ENCODE peak calls at places on chromosomes 2 and 18, in seven cellular contexts. C is CD8-positive, alpha-beta T cell; D is AG04449; T is OCI-LY7; F is fibroblast of lung; N is neuronal stem cell; J is cardiac fibroblast. O is an unnamed sample.
A peak's percentile ranks its signal among the peaks of the same experiment; 100 is the strongest.

GRCh38 chr2:64487256-64488049 is 33.5 kb downstream of the LGALSL start:
- DNase-seq in C (no peak), J (no peak), N (no peak), F (no peak), D (no peak), T (peak; percentile 36), O (no peak)

GRCh38 chr2:161946489-161947107 is 127.4 kb downstream of the DPP4 start:
- DNase-seq in C (no peak), J (peak; percentile 66), N (peak; percentile 12), T (peak; percentile 17), D (no peak), F (peak; percentile 15), O (peak; percentile 18)

GRCh38 chr2:234175649-234176048 is 125.1 kb downstream of the SPP2 start:
- DNase-seq in N (no peak), T (no peak), F (no peak), D (no peak), J (no peak), C (no peak), O (no peak)

GRCh38 chr2:75751360-75751759 is 40.6 kb upstream of the GCFC2 start:
- DNase-seq in T (no peak), C (no peak), D (no peak), F (no peak), N (no peak), J (no peak), O (no peak)

GRCh38 chr2:47312504-47312875 is 90.5 kb upstream of the MSH2 start:
- DNase-seq in D (no peak), F (no peak), N (no peak), J (no peak), T (no peak), C (no peak), O (no peak)

GRCh38 chr2:69196327-69197117 is 183.5 kb downstream of the ANTXR1 start:
- DNase-seq in N (no peak), F (peak; percentile 89), T (no peak), C (no peak), D (peak; percentile 99), J (peak; percentile 85), O (no peak)

GRCh38 chr2:63865159-63865799 is 23.6 kb downstream of the UGP2 start:
- DNase-seq in F (no peak), J (peak; percentile 36), D (no peak), N (no peak), C (no peak), T (no peak), O (no peak)

GRCh38 chr18:40676676-40677075 is 1278.4 kb upstream of the PIK3C3 start:
- DNase-seq in C (no peak), J (peak; percentile 46), F (peak; percentile 36), N (no peak), D (no peak), T (no peak), O (no peak)

GRCh38 chr18:78913830-78914585 is 65.6 kb upstream of the SALL3 start:
- DNase-seq in N (no peak), F (no peak), T (no peak), D (no peak), C (no peak), J (no peak), O (no peak)

GRCh38 chr2:208542465-208543041 is 136.0 kb downstream of the PTH2R start:
- DNase-seq in D (no peak), N (no peak), T (no peak), C (no peak), J (no peak), F (no peak), O (no peak)
- H3K4me3 ChIP-seq in D (no peak overlapping the region), N (no peak overlapping the region), T (no peak overlapping the region), C (no peak overlapping the region), J (no peak overlapping the region), F (no peak overlapping the region), O (no peak overlapping the region)

GRCh38 chr2:151826737-151827157 is 1.5 kb downstream of the ARL5A start:
- DNase-seq in D (no peak), C (no peak), N (no peak), J (peak; percentile 48), F (peak; percentile 30), T (peak; percentile 47), O (no peak)
- H3K4me3 ChIP-seq in D (peak overlapping the region; percentile 81), C (peak overlapping the region; percentile 97), N (peak overlapping the region; percentile 92), J (peak overlapping the region; percentile 92), F (peak overlapping the region; percentile 95), T (peak overlapping the region; percentile 99), O (peak overlapping the region; percentile 93)

DNA sequence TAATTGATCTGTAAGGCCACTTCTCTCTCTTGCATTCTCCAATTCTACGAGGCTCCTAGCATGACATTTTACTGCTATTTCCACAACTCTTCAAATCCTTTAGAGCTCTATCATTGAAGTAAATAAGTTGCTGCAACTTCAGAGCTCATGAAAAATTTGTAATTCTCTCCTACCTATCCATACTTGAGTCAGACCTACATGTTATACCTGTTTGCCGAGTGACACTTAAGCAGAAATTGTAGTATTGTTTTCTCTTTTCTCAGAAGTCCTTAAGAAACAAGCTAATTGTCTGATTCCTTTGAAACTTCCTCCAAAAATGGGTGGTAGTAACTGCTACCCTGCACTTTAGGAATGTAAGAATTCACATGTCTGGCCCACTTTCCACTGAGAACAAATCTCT is 26.1 kb downstream of the GALM start:
- DNase-seq in F (no peak), D (no peak), C (no peak), T (no peak), J (no peak), N (no peak), O (no peak)
- H3K4me3 ChIP-seq in F (no peak overlapping the region), D (no peak overlapping the region), C (no peak overlapping the region), T (no peak overlapping the region), J (no peak overlapping the region), N (no peak overlapping the region), O (no peak overlapping the region)

DNA sequence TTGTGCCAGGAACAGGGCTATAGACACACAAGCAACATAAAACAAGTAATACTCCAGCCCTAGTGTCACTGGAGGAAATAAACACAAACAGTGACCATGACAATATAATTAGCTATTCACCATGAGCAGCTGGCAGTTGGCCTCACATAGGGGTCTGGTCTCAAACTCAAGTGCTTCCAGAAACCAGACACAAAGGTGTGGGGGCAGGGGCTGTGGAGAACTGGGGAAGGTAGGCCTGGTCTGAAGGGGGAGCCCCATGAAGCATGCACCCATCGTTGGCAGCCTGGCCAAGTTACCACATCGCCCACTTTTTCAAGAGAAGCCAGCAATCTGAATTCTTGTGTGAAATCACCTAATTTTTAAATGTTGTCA is 49.5 kb upstream of the SP3 start:
- DNase-seq in D (no peak), F (no peak), N (no peak), J (no peak), T (no peak), C (no peak), O (no peak)
- H3K4me3 ChIP-seq in D (no peak overlapping the region), F (no peak overlapping the region), N (no peak overlapping the region), J (no peak overlapping the region), T (no peak overlapping the region), C (no peak overlapping the region), O (no peak overlapping the region)

GRCh38 chr2:104855174-104856085 is 1.5 kb downstream of the POU3F3 start:
- DNase-seq in J (no peak), F (no peak), C (no peak), N (no peak), D (no peak), T (no peak), O (no peak)

GRCh38 chr2:104857262-104858221 is 3.6 kb downstream of the POU3F3 start:
- DNase-seq in D (no peak), F (peak; percentile 30), J (no peak), N (no peak), C (no peak), T (no peak), O (no peak)

GRCh38 chr2:104858325-104858978 is 4.5 kb downstream of the POU3F3 start:
- DNase-seq in F (peak; percentile 19), T (no peak), D (no peak), C (no peak), J (no peak), N (no peak), O (no peak)

GRCh38 chr2:104856086-104856972 is 2.4 kb downstream of the POU3F3 start:
- DNase-seq in J (no peak), C (no peak), T (no peak), F (peak; percentile 61), N (no peak), D (no peak), O (no peak)

DNA sequence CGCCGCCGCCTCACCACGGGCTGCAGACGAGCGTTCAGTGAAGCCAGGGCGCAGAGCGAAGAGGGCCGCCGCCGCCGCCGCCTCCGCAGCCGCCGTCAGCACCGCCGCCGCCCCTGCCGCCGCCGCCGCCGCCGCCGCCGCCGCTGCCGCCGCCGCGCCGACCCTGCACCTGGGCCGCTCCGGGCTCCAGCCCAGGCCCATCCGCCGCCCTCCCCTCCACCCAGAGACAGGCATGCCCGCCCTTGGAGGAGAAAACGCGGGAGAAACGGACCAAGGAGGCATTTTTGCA is 3.0 kb downstream of the POU3F3 start:
- DNase-seq in F (no peak), T (no peak), D (no peak), N (no peak), J (no peak), C (no peak), O (no peak)
- H3K4me3 ChIP-seq in F (no peak overlapping the region), T (no peak overlapping the region), D (no peak overlapping the region), N (peak overlapping the region; percentile 93), J (no peak overlapping the region), C (peak overlapping the region; percentile 48), O (peak overlapping the region; percentile 18)

GRCh38 chr2:23513245-23513880 is 128.4 kb downstream of the KLHL29 start:
- DNase-seq in N (no peak), C (no peak), F (no peak), T (no peak), D (no peak), J (no peak), O (no peak)
- H3K4me3 ChIP-seq in N (no peak overlapping the region), C (no peak overlapping the region), F (no peak overlapping the region), T (no peak overlapping the region), D (no peak overlapping the region), J (no peak overlapping the region), O (no peak overlapping the region)

DNA sequence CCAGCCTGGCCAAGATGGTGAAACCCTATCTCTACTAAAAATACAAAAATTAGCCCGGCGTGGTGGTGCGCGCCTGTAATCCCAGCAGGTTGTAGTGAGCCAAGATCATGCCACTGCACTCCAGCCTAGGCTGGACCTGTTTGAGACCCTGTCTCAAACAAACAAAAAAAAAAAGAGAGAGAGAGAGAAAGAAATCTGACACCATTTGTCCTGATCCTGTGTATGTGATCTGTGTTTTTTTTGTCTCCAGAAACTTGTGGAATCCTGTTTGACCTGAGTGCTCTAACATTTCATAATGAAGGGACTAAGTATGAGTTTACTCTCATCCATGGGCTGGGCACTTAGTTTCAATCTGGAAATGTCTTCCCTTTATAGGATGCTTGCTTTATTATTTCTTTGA is 6.4 kb upstream of the ITPRIPL1 start:
- DNase-seq in J (no peak), C (no peak), N (no peak), D (no peak), T (no peak), F (no peak), O (no peak)
- H3K4me3 ChIP-seq in J (no peak overlapping the region), C (no peak overlapping the region), N (no peak overlapping the region), D (no peak overlapping the region), T (peak overlapping the region; percentile 15), F (no peak overlapping the region), O (no peak overlapping the region)

DNA sequence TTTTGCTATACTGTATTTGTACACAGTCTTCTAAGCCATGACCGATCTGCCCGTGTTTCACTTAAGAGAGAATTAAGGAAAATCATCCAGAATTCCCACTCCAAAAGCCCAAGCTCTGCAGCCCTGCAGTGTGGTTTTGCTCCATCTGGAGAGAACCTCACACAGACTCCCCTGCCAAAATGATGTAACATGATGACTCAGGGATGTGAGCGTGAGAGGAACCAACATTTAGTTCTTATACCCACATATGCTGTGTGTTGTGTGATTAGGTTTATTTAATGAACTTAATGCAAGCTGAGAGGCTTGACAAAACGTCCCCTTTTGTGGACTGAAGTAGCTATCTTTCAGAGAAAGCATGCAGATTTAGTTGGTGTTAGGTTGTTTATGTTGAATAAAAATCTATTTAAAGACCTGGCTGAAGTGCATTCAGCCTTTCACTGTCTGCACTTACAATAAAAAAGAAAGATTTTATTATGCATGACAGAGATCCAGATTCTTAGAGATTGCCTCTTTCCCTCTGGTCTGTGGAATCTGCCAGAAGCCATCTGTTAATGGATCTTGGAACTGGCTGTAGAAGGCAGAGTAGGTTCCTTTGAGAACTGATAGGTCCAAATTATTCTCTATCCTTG is 6.3 kb downstream of the RAB12 start:
- DNase-seq in T (no peak), F (peak; percentile 95), C (no peak), N (no peak), D (peak; percentile 83), J (peak; percentile 91), O (no peak)
- H3K4me3 ChIP-seq in T (no peak overlapping the region), F (no peak overlapping the region), C (no peak overlapping the region), N (no peak overlapping the region), D (peak overlapping the region; percentile 0), J (no peak overlapping the region), O (no peak overlapping the region)